ENCODE peak calls at places on chromosomes 3 and 15, in eight cellular contexts. R, K, M, A, L, U, B and F are unnamed samples.

GRCh38 chr3:99866167-99866810 is 48.6 kb downstream of the CMSS1 start:
- DNase-seq in R (no peak), K (no peak), M (peak), A (peak), L (no peak), U (no peak), B (no peak), F (no peak)

GRCh38 chr3:43773273-43774104 is 82.8 kb downstream of the ABHD5 start:
- DNase-seq in R (no peak), K (peak), M (peak), A (no peak), L (peak), U (peak), B (no peak), F (peak)

GRCh38 chr3:134083626-134084229 is 54.0 kb upstream of the SLCO2A1 start:
- DNase-seq in R (no peak), K (no peak), M (no peak), A (no peak), L (no peak), U (peak), B (no peak), F (no peak)

GRCh38 chr3:70985572-70985971 is 598.0 kb downstream of the FOXP1 start:
- DNase-seq in R (no peak), K (no peak), M (no peak), A (no peak), L (no peak), U (no peak), B (no peak), F (no peak)

GRCh38 chr3:194204793-194205065 is 68.8 kb downstream of the HES1 start:
- DNase-seq in R (no peak), K (no peak), M (no peak), A (no peak), L (no peak), U (no peak), B (no peak), F (peak)

GRCh38 chr3:60890226-60890625 is 361.0 kb downstream of the FHIT start:
- DNase-seq in R (peak), K (no peak), M (no peak), A (no peak), L (no peak), U (no peak), B (no peak), F (no peak)

GRCh38 chr3:37688756-37689155 is 172.9 kb upstream of the CTDSPL start:
- DNase-seq in R (no peak), K (no peak), M (no peak), A (no peak), L (peak), U (no peak), B (no peak), F (no peak)

GRCh38 chr15:100429116-100429728 is 87.4 kb upstream of the ADAMTS17 start:
- DNase-seq in R (no peak), K (peak), M (no peak), A (no peak), L (no peak), U (no peak), B (no peak), F (no peak)

GRCh38 chr15:100247228-100248225 is 94.2 kb downstream of the ADAMTS17 start:
- DNase-seq in R (no peak), K (no peak), M (no peak), A (no peak), L (peak), U (peak), B (no peak), F (peak)

GRCh38 chr3:145776782-145777408 is 384.1 kb downstream of the PLOD2 start:
- DNase-seq in R (peak), K (no peak), M (peak), A (peak), L (no peak), U (peak), B (no peak), F (no peak)

GRCh38 chr3:129078510-129078909 is 17.9 kb downstream of the GP9 start:
- DNase-seq in R (no peak), K (no peak), M (no peak), A (no peak), L (no peak), U (no peak), B (no peak), F (no peak)

GRCh38 chr15:101357885-101358284 is 62.8 kb upstream of the SNRPA1 start:
- DNase-seq in R (no peak), K (no peak), M (no peak), A (no peak), L (no peak), U (no peak), B (no peak), F (no peak)

GRCh38 chr15:45903283-45903682 is 268.5 kb downstream of the SQOR start:
- DNase-seq in R (peak), K (no peak), M (no peak), A (no peak), L (no peak), U (no peak), B (no peak), F (no peak)

GRCh38 chr3:117019082-117019713 is 309.6 kb downstream of the TUSC7 start:
- DNase-seq in R (peak), K (peak), M (peak), A (peak), L (peak), U (peak), B (no peak), F (peak)

GRCh38 chr15:101022306-101022705 is 103.1 kb downstream of the LRRK1 start:
- DNase-seq in R (no peak), K (no peak), M (no peak), A (no peak), L (peak), U (peak), B (no peak), F (no peak)

GRCh38 chr15:50791537-50791885 is 26.0 kb upstream of the SPPL2A start:
- DNase-seq in R (no peak), K (no peak), M (no peak), A (no peak), L (no peak), U (no peak), B (no peak), F (no peak)

GRCh38 chr15:56098230-56098899 is 105.0 kb upstream of the NEDD4 start:
- DNase-seq in R (no peak), K (no peak), M (no peak), A (no peak), L (no peak), U (no peak), B (no peak), F (no peak)

GRCh38 chr3:126911162-126912026 is 71.5 kb upstream of the PLXNA1 start:
- DNase-seq in R (peak), K (no peak), M (peak), A (peak), L (peak), U (peak), B (peak), F (peak)

GRCh38 chr3:10998542-10998941 is 6.0 kb downstream of the SLC6A1 start:
- DNase-seq in R (no peak), K (no peak), M (no peak), A (no peak), L (no peak), U (no peak), B (no peak), F (no peak)

GRCh38 chr3:64673159-64673715 is 14.6 kb downstream of the ADAMTS9 start:
- DNase-seq in R (no peak), K (no peak), M (no peak), A (no peak), L (no peak), U (no peak), B (no peak), F (no peak)

GRCh38 chr15:53910236-53910849 is 67.9 kb upstream of the UNC13C start:
- DNase-seq in R (peak), K (no peak), M (no peak), A (no peak), L (no peak), U (no peak), B (no peak), F (peak)

GRCh38 chr15:88621789-88622604 is 857 bp downstream of the AEN start:
- DNase-seq in R (no peak), K (no peak), M (peak), A (peak), L (no peak), U (peak), B (peak), F (no peak)

GRCh38 chr3:115803661-115804060 is 180.4 kb downstream of the GAP43 start:
- DNase-seq in R (no peak), K (no peak), M (no peak), A (no peak), L (no peak), U (no peak), B (no peak), F (no peak)

GRCh38 chr3:61239871-61240270 is 11.4 kb downstream of the FHIT start:
- DNase-seq in R (no peak), K (no peak), M (no peak), A (no peak), L (no peak), U (no peak), B (no peak), F (no peak)

GRCh38 chr3:45677045-45677436 is 12.2 kb upstream of the SACM1L start:
- DNase-seq in R (peak), K (peak), M (peak), A (no peak), L (no peak), U (no peak), B (peak), F (no peak)

GRCh38 chr15:78308422-78309021 is 9.1 kb upstream of the SKIC8 start:
- DNase-seq in R (no peak), K (peak), M (peak), A (peak), L (peak), U (peak), B (peak), F (no peak)

GRCh38 chr3:150407051-150407817 is 864 bp upstream of the TSC22D2 start:
- DNase-seq in R (no peak), K (no peak), M (peak), A (no peak), L (no peak), U (no peak), B (no peak), F (no peak)

GRCh38 chr15:62541250-62541649 is 376.2 kb upstream of the C2CD4B start:
- DNase-seq in R (no peak), K (no peak), M (no peak), A (no peak), L (no peak), U (no peak), B (no peak), F (no peak)

GRCh38 chr3:9583792-9584191 is 30.2 kb upstream of the LHFPL4 start:
- DNase-seq in R (no peak), K (no peak), M (no peak), A (no peak), L (no peak), U (no peak), B (no peak), F (no peak)

GRCh38 chr3:123122525-123123315 is 55.9 kb downstream of the PDIA5 start:
- DNase-seq in R (no peak), K (no peak), M (peak), A (peak), L (peak), U (no peak), B (no peak), F (no peak)

GRCh38 chr3:38137615-38138346 is 680 bp upstream of the MYD88 start:
- DNase-seq in R (no peak), K (no peak), M (no peak), A (peak), L (peak), U (peak), B (no peak), F (no peak)

GRCh38 chr3:78589242-78589641 is 1178.6 kb downstream of the ROBO1 start:
- DNase-seq in R (no peak), K (no peak), M (no peak), A (no peak), L (no peak), U (no peak), B (no peak), F (no peak)

GRCh38 chr3:29594261-29594660 is 313.4 kb downstream of the RBMS3 start:
- DNase-seq in R (no peak), K (no peak), M (peak), A (no peak), L (no peak), U (no peak), B (no peak), F (no peak)

GRCh38 chr15:53644681-53645080 is 114.8 kb downstream of the WDR72 start:
- DNase-seq in R (no peak), K (no peak), M (no peak), A (no peak), L (no peak), U (peak), B (no peak), F (no peak)

GRCh38 chr15:89248584-89248983 is 4.8 kb downstream of the FANCI start:
- DNase-seq in R (no peak), K (no peak), M (no peak), A (no peak), L (no peak), U (no peak), B (no peak), F (no peak)

GRCh38 chr15:95247068-95247984 is 1016.0 kb downstream of the MCTP2 start:
- DNase-seq in R (peak), K (no peak), M (peak), A (no peak), L (no peak), U (no peak), B (no peak), F (peak)

GRCh38 chr3:48711727-48712126 is 5.3 kb downstream of the IP6K2 start:
- DNase-seq in R (no peak), K (no peak), M (no peak), A (no peak), L (no peak), U (no peak), B (no peak), F (no peak)

GRCh38 chr3:48709051-48709461 is 8.0 kb downstream of the IP6K2 start:
- DNase-seq in R (no peak), K (no peak), M (peak), A (no peak), L (no peak), U (no peak), B (no peak), F (no peak)

GRCh38 chr3:48708481-48708889 is 8.5 kb downstream of the IP6K2 start:
- DNase-seq in R (no peak), K (no peak), M (peak), A (no peak), L (no peak), U (no peak), B (no peak), F (no peak)

GRCh38 chr3:48702320-48702921 is 14.6 kb downstream of the IP6K2 start:
- DNase-seq in R (no peak), K (no peak), M (no peak), A (no peak), L (no peak), U (no peak), B (no peak), F (no peak)

DNA sequence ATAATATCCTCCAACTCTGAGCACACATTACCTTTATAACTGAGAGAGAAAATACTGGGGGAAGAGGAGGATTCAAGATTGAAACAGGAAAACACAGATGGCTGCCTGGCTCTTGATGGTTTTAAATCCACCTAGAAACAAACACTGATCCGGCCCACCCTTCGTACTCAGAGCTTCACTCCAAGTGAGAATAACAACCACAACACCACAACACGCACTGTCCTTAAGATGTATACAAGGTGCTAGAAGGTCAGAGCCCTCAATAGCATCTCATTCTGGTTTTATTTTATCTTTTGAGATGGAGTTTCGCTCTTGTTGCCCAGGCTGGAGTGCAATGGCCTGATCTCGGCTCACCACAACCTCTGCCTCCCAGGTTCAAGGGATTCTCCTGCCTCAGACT is 9.9 kb downstream of the IP6K2 start:
- DNase-seq in R (no peak), K (no peak), M (no peak), A (no peak), L (no peak), U (no peak), B (no peak), F (no peak)
- TF ChIP-seq CTCF in R (no peak), K (no peak), M (no peak), A (no peak), L (no peak), U (no peak), B (no peak), F (no peak)

GRCh38 chr3:89046661-89047060 is 60.8 kb upstream of the EPHA3 start:
- DNase-seq in R (no peak), K (no peak), M (no peak), A (no peak), L (no peak), U (no peak), B (no peak), F (no peak)

GRCh38 chr3:89043406-89043947 is 63.9 kb upstream of the EPHA3 start:
- DNase-seq in R (no peak), K (no peak), M (no peak), A (no peak), L (no peak), U (no peak), B (no peak), F (no peak)

GRCh38 chr3:89049119-89049518 is 58.3 kb upstream of the EPHA3 start:
- DNase-seq in R (no peak), K (no peak), M (no peak), A (peak), L (no peak), U (peak), B (no peak), F (no peak)
- TF ChIP-seq CTCF in R (peak), K (no peak), M (peak), A (no peak), L (no peak), U (peak), B (no peak), F (no peak)

DNA sequence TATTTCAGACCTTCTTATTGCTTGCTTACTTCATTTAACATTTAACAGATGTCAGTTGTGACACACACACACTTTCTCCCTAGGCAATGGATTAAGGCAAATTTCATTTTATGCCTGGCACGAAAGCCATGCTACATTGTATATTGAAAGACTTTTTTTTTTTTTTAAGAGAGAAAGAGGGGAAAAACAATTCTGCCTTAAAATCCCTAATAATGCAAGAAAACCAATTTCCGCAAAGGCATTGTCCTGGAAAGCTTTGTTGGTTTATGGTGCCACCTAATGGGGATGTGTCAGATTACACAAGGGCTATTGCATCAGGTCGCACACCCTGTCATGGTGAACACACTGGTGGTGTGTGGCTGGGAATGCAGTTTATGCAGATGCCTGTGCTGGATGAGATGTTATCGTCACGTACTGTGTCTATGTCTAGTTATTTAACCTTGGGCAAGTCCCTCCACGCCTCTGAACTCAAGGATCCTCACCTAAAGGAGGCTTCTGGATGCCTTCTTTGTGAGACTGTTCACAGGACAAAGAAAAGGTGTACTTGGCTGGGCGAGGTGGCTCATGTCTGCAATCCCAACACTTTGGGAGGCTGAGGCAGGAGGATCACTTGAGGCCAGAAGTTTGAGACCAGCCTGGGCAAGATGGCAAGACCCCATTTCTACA is 37.3 kb upstream of the RFTN1 start:
- DNase-seq in R (peak), K (no peak), M (peak), A (peak), L (no peak), U (peak), B (peak), F (peak)
- TF ChIP-seq CTCF in R (peak), K (peak), M (peak), A (peak), L (peak), U (peak), B (peak), F (peak)

DNA sequence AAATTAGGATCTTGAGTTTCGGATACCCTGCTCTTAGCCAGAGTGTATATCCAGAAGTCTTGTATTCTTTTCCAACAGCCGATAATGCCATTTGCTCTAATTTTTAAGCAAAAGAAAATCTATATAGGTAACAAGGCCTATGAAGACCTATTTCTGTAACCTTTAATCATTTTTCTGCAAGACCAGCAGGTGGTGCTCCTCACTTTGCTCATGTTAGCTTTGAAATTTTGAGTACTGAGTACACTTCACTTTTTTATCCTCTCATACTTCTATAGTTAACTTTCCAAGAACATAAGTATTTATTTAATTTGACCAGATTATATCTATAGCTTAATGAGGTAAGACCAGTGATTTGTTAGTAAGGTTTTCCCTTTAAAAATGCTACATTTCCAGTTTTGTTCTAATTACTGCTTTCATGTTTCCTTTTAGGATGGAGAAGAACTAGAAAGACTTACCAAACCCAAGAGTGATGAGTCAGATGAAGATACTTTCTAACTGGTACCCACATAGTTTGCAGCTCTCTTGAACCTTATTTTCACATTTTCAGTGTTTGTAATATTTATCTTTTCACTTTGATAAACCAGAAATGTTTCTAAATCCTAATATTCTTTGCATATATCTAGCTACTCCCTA is 20.5 kb downstream of the SLC35A5 start:
- DNase-seq in R (peak), K (no peak), M (peak), A (peak), L (no peak), U (peak), B (no peak), F (peak)
- TF ChIP-seq CTCF in R (peak), K (peak), M (peak), A (peak), L (peak), U (peak), B (peak), F (peak)

DNA sequence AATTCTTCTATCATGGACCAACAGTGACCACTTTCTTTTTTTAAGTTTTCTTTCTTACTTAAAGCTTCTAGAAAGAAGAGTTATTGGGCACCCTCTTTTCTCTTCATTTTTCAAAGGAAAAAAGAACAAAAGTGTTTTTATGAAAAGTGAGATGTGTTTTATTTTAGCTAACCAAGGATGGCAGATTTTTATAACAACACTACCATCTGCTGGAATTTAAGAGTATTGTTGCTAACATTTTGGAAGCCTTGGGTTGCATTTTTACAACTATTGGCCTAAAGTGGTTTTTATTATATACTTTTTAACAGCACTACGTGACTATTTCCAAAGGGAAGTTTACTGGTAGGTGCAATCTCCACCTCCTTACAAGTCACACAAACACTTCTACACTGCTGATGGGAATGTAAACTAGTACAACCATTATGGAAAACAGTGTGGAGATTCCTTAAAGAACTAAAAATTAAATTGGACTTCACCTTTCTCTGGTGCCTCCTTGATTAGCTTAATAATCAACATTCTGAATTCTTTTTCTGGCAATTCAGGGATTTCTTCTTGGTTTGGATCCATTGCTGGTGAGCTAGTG is 237.7 kb upstream of the AGTR1 start:
- DNase-seq in R (no peak), K (no peak), M (peak), A (peak), L (no peak), U (no peak), B (no peak), F (no peak)
- TF ChIP-seq CTCF in R (no peak), K (no peak), M (peak), A (no peak), L (peak), U (peak), B (no peak), F (peak)